ENCODE peak calls at places on chromosomes 16 and 17, in ten cellular contexts. C is sigmoid colon; Y is body of pancreas; P is esophagus muscularis mucosa; L is NCI-H2107; G is NCI-H510A; V is endodermal cell; S is activated T-cell treated with anti-CD3 and anti-CD28 coated beads, Interleukin-2, amount 50 U/mL, for 4 hours; W is nucleus accumbens; J is prostate gland. N is an unnamed sample.

GRCh38 chr17:364766-365165 is 12.2 kb upstream of the RPH3AL start:
- DNase-seq in S (no peak), P (no peak), V (no peak), G (no peak), L (no peak), W (no peak), J (no peak), C (peak), Y (no peak), N (no peak)

GRCh38 chr17:61335845-61336655 is 63.6 kb upstream of the TBX2 start:
- DNase-seq in L (peak), Y (peak), S (no peak), P (no peak), W (no peak), J (peak), G (peak), V (no peak), C (no peak), N (no peak)

GRCh38 chr17:8470447-8471047 is 34.9 kb downstream of the NDEL1 start:
- DNase-seq in S (no peak), J (peak), V (peak), L (peak), P (peak), C (peak), Y (peak), G (peak), W (peak), N (no peak)

GRCh38 chr17:28335959-28336871 is 654 bp downstream of the TNFAIP1 start:
- DNase-seq in W (no peak), V (peak), C (peak), L (no peak), S (peak), G (peak), J (peak), P (no peak), Y (peak), N (no peak)

GRCh38 chr17:79939755-79940154 is 95.9 kb downstream of the TBC1D16 start:
- DNase-seq in L (no peak), W (no peak), G (no peak), V (peak), P (no peak), S (no peak), J (no peak), C (no peak), Y (peak), N (peak)

GRCh38 chr17:50139950-50140885 is 10.3 kb upstream of the SAMD14 start:
- DNase-seq in C (peak), P (no peak), W (peak), J (peak), S (peak), V (peak), Y (peak), G (peak), L (no peak), N (no peak)

GRCh38 chr17:47266782-47267181 is 13.2 kb downstream of the ITGB3 start:
- DNase-seq in Y (no peak), W (no peak), P (no peak), G (no peak), J (no peak), S (no peak), L (no peak), C (no peak), V (no peak), N (no peak)

GRCh38 chr17:6495450-6496115 is 51.3 kb downstream of the PIMREG start:
- DNase-seq in L (no peak), W (no peak), P (no peak), J (no peak), G (no peak), S (no peak), Y (no peak), V (peak), C (peak), N (peak)

GRCh38 chr16:89721644-89722391 is 481 bp downstream of the ZNF276 start:
- DNase-seq in P (peak), L (no peak), V (no peak), W (no peak), J (peak), S (peak), G (peak), Y (peak), C (no peak), N (no peak)

GRCh38 chr17:68733241-68734176 is 132.3 kb upstream of the FAM20A start:
- DNase-seq in G (no peak), C (no peak), Y (peak), J (no peak), L (no peak), S (no peak), P (no peak), W (no peak), V (peak), N (no peak)

GRCh38 chr17:66468241-66469087 is 166.1 kb downstream of the PRKCA start:
- DNase-seq in J (no peak), P (no peak), C (no peak), G (no peak), V (no peak), S (no peak), L (no peak), W (no peak), Y (no peak), N (no peak)

GRCh38 chr17:20073056-20073979 is 64.2 kb downstream of the SPECC1 start:
- DNase-seq in W (no peak), V (no peak), P (no peak), G (no peak), S (no peak), C (no peak), J (no peak), Y (peak), L (no peak), N (no peak)

GRCh38 chr17:27415090-27415795 is 41.0 kb upstream of the KSR1 start:
- DNase-seq in J (peak), Y (no peak), S (no peak), V (peak), G (no peak), W (no peak), P (no peak), C (peak), L (no peak), N (no peak)

GRCh38 chr17:59387351-59388069 is 56.1 kb downstream of the YPEL2 start:
- DNase-seq in S (no peak), W (no peak), Y (no peak), V (no peak), G (no peak), L (no peak), C (no peak), P (no peak), J (no peak), N (no peak)

GRCh38 chr17:62781356-62781755 is 26.8 kb downstream of the MARCHF10 start:
- DNase-seq in V (peak), P (no peak), S (no peak), W (no peak), L (peak), G (peak), J (no peak), Y (no peak), C (no peak), N (no peak)

GRCh38 chr16:19997264-19997663 is 76.4 kb downstream of the GPR139 start:
- DNase-seq in G (peak), S (no peak), C (no peak), W (no peak), J (no peak), Y (no peak), L (no peak), P (no peak), V (no peak), N (no peak)

GRCh38 chr17:39696731-39697130 is 3.1 kb upstream of the ERBB2 start:
- DNase-seq in Y (no peak), C (no peak), G (no peak), V (peak), W (no peak), P (no peak), S (no peak), J (no peak), L (no peak), N (no peak)

GRCh38 chr17:61511480-61512182 is 59.4 kb downstream of the TBX4 start:
- DNase-seq in C (no peak), V (no peak), L (no peak), G (no peak), W (no peak), J (peak), S (no peak), P (peak), Y (no peak), N (no peak)

GRCh38 chr17:42906772-42907171 is 6.2 kb downstream of the G6PC1 start:
- DNase-seq in L (no peak), W (no peak), P (no peak), C (no peak), J (no peak), S (no peak), G (no peak), V (no peak), Y (no peak), N (no peak)

GRCh38 chr17:48555183-48555615 is 10.3 kb upstream of the HOXB2 start:
- DNase-seq in J (peak), W (no peak), G (peak), L (peak), P (no peak), C (no peak), V (peak), Y (no peak), S (no peak), N (no peak)

GRCh38 chr17:20225162-20226115 is 216.3 kb downstream of the SPECC1 start:
- DNase-seq in P (no peak), V (no peak), J (no peak), S (no peak), C (no peak), W (no peak), L (no peak), G (no peak), Y (no peak), N (no peak)

GRCh38 chr16:12017583-12017982 is 41.0 kb downstream of the SNX29 start:
- DNase-seq in V (no peak), P (no peak), W (no peak), L (no peak), Y (no peak), C (no peak), G (no peak), J (no peak), S (no peak), N (no peak)

GRCh38 chr17:58322581-58323419 is 5.8 kb downstream of the TSPOAP1 start:
- DNase-seq in L (no peak), C (no peak), J (no peak), Y (no peak), P (no peak), V (no peak), W (no peak), G (no peak), S (no peak), N (no peak)

GRCh38 chr17:20116683-20117309 is 107.6 kb downstream of the SPECC1 start:
- DNase-seq in C (no peak), V (peak), S (peak), G (peak), L (peak), W (peak), P (no peak), J (peak), Y (peak), N (no peak)

GRCh38 chr16:88468289-88469129 is 15.4 kb downstream of the ZFPM1 start:
- DNase-seq in J (no peak), L (no peak), V (peak), W (peak), P (no peak), C (no peak), G (no peak), Y (peak), S (no peak), N (no peak)

GRCh38 chr16:58501242-58502131 is 1.5 kb downstream of the NDRG4 start:
- DNase-seq in Y (peak), L (peak), W (peak), J (no peak), G (peak), P (no peak), V (peak), S (peak), C (peak), N (peak)

GRCh38 chr16:51852892-51853291 is 694.1 kb downstream of the TOX3 start:
- DNase-seq in L (no peak), P (no peak), Y (no peak), S (no peak), G (no peak), C (no peak), W (no peak), V (no peak), J (no peak), N (no peak)

GRCh38 chr16:67181346-67181745 is 2.4 kb downstream of the MATCAP1 start:
- DNase-seq in J (no peak), V (no peak), C (peak), L (no peak), Y (peak), P (no peak), G (no peak), W (no peak), S (no peak), N (no peak)

GRCh38 chr16:11634307-11634706 is 33.9 kb upstream of the SNN start:
- DNase-seq in P (no peak), G (no peak), C (no peak), S (no peak), Y (no peak), W (no peak), J (no peak), L (no peak), V (no peak), N (no peak)

GRCh38 chr16:2242598-2242997 is 6.4 kb downstream of the DNASE1L2 start:
- DNase-seq in Y (no peak), W (no peak), L (no peak), C (no peak), P (no peak), J (no peak), S (no peak), V (no peak), G (no peak), N (no peak)

GRCh38 chr17:42617956-42618431 is 8.5 kb downstream of the TUBG1 start:
- DNase-seq in Y (peak), P (no peak), G (no peak), L (no peak), W (no peak), C (no peak), J (no peak), S (no peak), V (no peak), N (no peak)

GRCh38 chr17:37731056-37731455 is 13.8 kb downstream of the HNF1B start:
- DNase-seq in C (no peak), W (no peak), V (no peak), G (no peak), L (no peak), Y (no peak), P (no peak), S (no peak), J (no peak), N (no peak)

N was measured in chondrocyte.